ENCODE peak calls at places on chromosomes 16 and 17, in four cellular contexts. One of them, this sample, is unnamed.

GRCh38 chr16:78684040-78684611 is 584.7 kb downstream of the WWOX start:
- DNase-seq in DMS 273 treated with DMSO at 0.1 percent for 48 hours: no peak
- DNase-seq in epithelial cell of prostate: peak
- DNase-seq in lower lobe of right lung: no peak
- DNase-seq in this sample: peak

GRCh38 chr17:30104575-30105339 is 11.9 kb upstream of the NSRP1 start:
- DNase-seq in epithelial cell of prostate: no peak
- DNase-seq in lower lobe of right lung: peak
- DNase-seq in DMS 273 treated with DMSO at 0.1 percent for 48 hours: peak
- DNase-seq in this sample: peak

GRCh38 chr17:83106036-83106577 is 26.7 kb downstream of the METRNL start:
- DNase-seq in lower lobe of right lung: no peak
- DNase-seq in DMS 273 treated with DMSO at 0.1 percent for 48 hours: no peak
- DNase-seq in epithelial cell of prostate: no peak
- DNase-seq in this sample: no peak

GRCh38 chr17:34423978-34424813 is 61.2 kb upstream of the CCL1 start:
- DNase-seq in epithelial cell of prostate: no peak
- DNase-seq in DMS 273 treated with DMSO at 0.1 percent for 48 hours: no peak
- DNase-seq in lower lobe of right lung: no peak
- DNase-seq in this sample: no peak

GRCh38 chr17:6512552-6512951 is 43.8 kb downstream of the PITPNM3 start:
- DNase-seq in lower lobe of right lung: no peak
- DNase-seq in DMS 273 treated with DMSO at 0.1 percent for 48 hours: no peak
- DNase-seq in epithelial cell of prostate: no peak
- DNase-seq in this sample: no peak

GRCh38 chr17:9233271-9233599 is 211.9 kb downstream of the NTN1 start:
- DNase-seq in DMS 273 treated with DMSO at 0.1 percent for 48 hours: no peak
- DNase-seq in lower lobe of right lung: peak
- DNase-seq in epithelial cell of prostate: no peak
- DNase-seq in this sample: no peak

GRCh38 chr17:73284906-73285602 is 23.4 kb upstream of the CPSF4L start:
- DNase-seq in lower lobe of right lung: no peak
- DNase-seq in DMS 273 treated with DMSO at 0.1 percent for 48 hours: no peak
- DNase-seq in epithelial cell of prostate: no peak
- DNase-seq in this sample: no peak

GRCh38 chr16:70508752-70509151 is 14.6 kb downstream of the COG4 start:
- DNase-seq in epithelial cell of prostate: no peak
- DNase-seq in DMS 273 treated with DMSO at 0.1 percent for 48 hours: no peak
- DNase-seq in lower lobe of right lung: no peak
- DNase-seq in this sample: no peak

GRCh38 chr16:84406006-84406963 is 37.9 kb downstream of the ATP2C2 start:
- DNase-seq in DMS 273 treated with DMSO at 0.1 percent for 48 hours: no peak
- DNase-seq in lower lobe of right lung: no peak
- DNase-seq in epithelial cell of prostate: no peak
- DNase-seq in this sample: no peak

GRCh38 chr17:76384987-76385891 is 830 bp downstream of the SPHK1 start:
- DNase-seq in lower lobe of right lung: no peak
- DNase-seq in epithelial cell of prostate: no peak
- DNase-seq in DMS 273 treated with DMSO at 0.1 percent for 48 hours: no peak
- DNase-seq in this sample: peak

GRCh38 chr16:88622125-88622524 is 16.2 kb upstream of the IL17C start:
- DNase-seq in DMS 273 treated with DMSO at 0.1 percent for 48 hours: no peak
- DNase-seq in epithelial cell of prostate: no peak
- DNase-seq in lower lobe of right lung: no peak
- DNase-seq in this sample: no peak

GRCh38 chr17:80855968-80856862 is 135.4 kb upstream of the CHMP6 start:
- DNase-seq in epithelial cell of prostate: peak
- DNase-seq in lower lobe of right lung: no peak
- DNase-seq in DMS 273 treated with DMSO at 0.1 percent for 48 hours: no peak
- DNase-seq in this sample: peak

GRCh38 chr16:11016993-11017392 is 72.6 kb downstream of the CLEC16A start:
- DNase-seq in lower lobe of right lung: peak
- DNase-seq in DMS 273 treated with DMSO at 0.1 percent for 48 hours: no peak
- DNase-seq in epithelial cell of prostate: peak
- DNase-seq in this sample: peak

GRCh38 chr17:30957741-30958140 is 13.1 kb upstream of the RNF135 start:
- DNase-seq in epithelial cell of prostate: no peak
- DNase-seq in lower lobe of right lung: no peak
- DNase-seq in DMS 273 treated with DMSO at 0.1 percent for 48 hours: no peak
- DNase-seq in this sample: no peak

GRCh38 chr16:71540-72341 is 690 bp downstream of the RHBDF1 start:
- DNase-seq in epithelial cell of prostate: no peak
- DNase-seq in lower lobe of right lung: peak
- DNase-seq in DMS 273 treated with DMSO at 0.1 percent for 48 hours: no peak
- DNase-seq in this sample: no peak

GRCh38 chr17:39605492-39606433 is 2.0 kb downstream of the NEUROD2 start:
- DNase-seq in epithelial cell of prostate: no peak
- DNase-seq in lower lobe of right lung: no peak
- DNase-seq in DMS 273 treated with DMSO at 0.1 percent for 48 hours: no peak
- DNase-seq in this sample: no peak

GRCh38 chr16:67741118-67741517 is 22.0 kb upstream of the GFOD2 start:
- DNase-seq in DMS 273 treated with DMSO at 0.1 percent for 48 hours: no peak
- DNase-seq in lower lobe of right lung: no peak
- DNase-seq in epithelial cell of prostate: no peak
- DNase-seq in this sample: no peak

GRCh38 chr16:75532142-75532765 is 3.7 kb downstream of the CHST5 start:
- DNase-seq in DMS 273 treated with DMSO at 0.1 percent for 48 hours: no peak
- DNase-seq in epithelial cell of prostate: no peak
- DNase-seq in lower lobe of right lung: no peak
- DNase-seq in this sample: no peak

GRCh38 chr16:57608462-57609113 is 19.8 kb upstream of the ADGRG1 start:
- DNase-seq in epithelial cell of prostate: no peak
- DNase-seq in DMS 273 treated with DMSO at 0.1 percent for 48 hours: no peak
- DNase-seq in lower lobe of right lung: no peak
- DNase-seq in this sample: peak

GRCh38 chr16:83940157-83940556 is 12.9 kb upstream of the OSGIN1 start:
- DNase-seq in DMS 273 treated with DMSO at 0.1 percent for 48 hours: no peak
- DNase-seq in lower lobe of right lung: no peak
- DNase-seq in epithelial cell of prostate: no peak
- DNase-seq in this sample: no peak

GRCh38 chr17:3964203-3965122 is at the start of gene ATP2A3:
- DNase-seq in epithelial cell of prostate: no peak
- DNase-seq in DMS 273 treated with DMSO at 0.1 percent for 48 hours: no peak
- DNase-seq in lower lobe of right lung: peak
- DNase-seq in this sample: no peak

GRCh38 chr16:74984194-74984669 is 691 bp downstream of the WDR59 start:
- DNase-seq in lower lobe of right lung: no peak
- DNase-seq in epithelial cell of prostate: no peak
- DNase-seq in DMS 273 treated with DMSO at 0.1 percent for 48 hours: no peak
- DNase-seq in this sample: no peak

GRCh38 chr17:8118769-8119574 is 658 bp upstream of the ALOXE3 start:
- DNase-seq in lower lobe of right lung: peak
- DNase-seq in DMS 273 treated with DMSO at 0.1 percent for 48 hours: peak
- DNase-seq in epithelial cell of prostate: no peak
- DNase-seq in this sample: peak

GRCh38 chr17:50423553-50424159 is 2.4 kb upstream of the ACSF2 start:
- DNase-seq in DMS 273 treated with DMSO at 0.1 percent for 48 hours: no peak
- DNase-seq in lower lobe of right lung: peak
- DNase-seq in epithelial cell of prostate: peak
- DNase-seq in this sample: no peak

GRCh38 chr16:72847187-72848044 is 200.5 kb downstream of the ZFHX3 start:
- DNase-seq in DMS 273 treated with DMSO at 0.1 percent for 48 hours: no peak
- DNase-seq in epithelial cell of prostate: no peak
- DNase-seq in lower lobe of right lung: no peak
- DNase-seq in this sample: no peak

GRCh38 chr16:70410736-70411135 is 28.2 kb downstream of the ST3GAL2 start:
- DNase-seq in lower lobe of right lung: no peak
- DNase-seq in DMS 273 treated with DMSO at 0.1 percent for 48 hours: no peak
- DNase-seq in epithelial cell of prostate: no peak
- DNase-seq in this sample: no peak

GRCh38 chr16:17470002-17470870 is 524 bp downstream of the XYLT1 start:
- DNase-seq in DMS 273 treated with DMSO at 0.1 percent for 48 hours: no peak
- DNase-seq in epithelial cell of prostate: no peak
- DNase-seq in lower lobe of right lung: no peak
- DNase-seq in this sample: peak

GRCh38 chr17:1399366-1399678 is 700 bp downstream of the YWHAE start:
- DNase-seq in lower lobe of right lung: peak
- DNase-seq in DMS 273 treated with DMSO at 0.1 percent for 48 hours: no peak
- DNase-seq in epithelial cell of prostate: no peak
- DNase-seq in this sample: peak

GRCh38 chr17:65772989-65773388 is 211.5 kb upstream of the AXIN2 start:
- DNase-seq in lower lobe of right lung: no peak
- DNase-seq in DMS 273 treated with DMSO at 0.1 percent for 48 hours: no peak
- DNase-seq in epithelial cell of prostate: no peak
- DNase-seq in this sample: no peak

GRCh38 chr16:23896832-23897821 is 61.3 kb downstream of the PRKCB start:
- DNase-seq in epithelial cell of prostate: no peak
- DNase-seq in lower lobe of right lung: no peak
- DNase-seq in DMS 273 treated with DMSO at 0.1 percent for 48 hours: no peak
- DNase-seq in this sample: no peak

GRCh38 chr16:30998852-30999761 is 11.3 kb downstream of the STX1B start:
- DNase-seq in epithelial cell of prostate: no peak
- DNase-seq in DMS 273 treated with DMSO at 0.1 percent for 48 hours: peak
- DNase-seq in lower lobe of right lung: no peak
- DNase-seq in this sample: no peak

GRCh38 chr17:73474370-73474988 is 162.7 kb upstream of the CDC42EP4 start:
- DNase-seq in epithelial cell of prostate: peak
- DNase-seq in DMS 273 treated with DMSO at 0.1 percent for 48 hours: peak
- DNase-seq in lower lobe of right lung: peak
- DNase-seq in this sample: peak

GRCh38 chr17:69503711-69504110 is 89.2 kb downstream of the MAP2K6 start:
- DNase-seq in epithelial cell of prostate: no peak
- DNase-seq in lower lobe of right lung: no peak
- DNase-seq in DMS 273 treated with DMSO at 0.1 percent for 48 hours: no peak
- DNase-seq in this sample: no peak

GRCh38 chr17:5019475-5019956 is 15.7 kb downstream of the SLC52A1 start:
- DNase-seq in epithelial cell of prostate: no peak
- DNase-seq in lower lobe of right lung: no peak
- DNase-seq in DMS 273 treated with DMSO at 0.1 percent for 48 hours: no peak
- DNase-seq in this sample: no peak

GRCh38 chr17:1039511-1040215 is 42.7 kb downstream of the TIMM22 start:
- DNase-seq in DMS 273 treated with DMSO at 0.1 percent for 48 hours: no peak
- DNase-seq in lower lobe of right lung: peak
- DNase-seq in epithelial cell of prostate: no peak
- DNase-seq in this sample: peak

GRCh38 chr16:75248536-75249380 is 2.7 kb downstream of the BCAR1 start:
- DNase-seq in epithelial cell of prostate: no peak
- DNase-seq in DMS 273 treated with DMSO at 0.1 percent for 48 hours: no peak
- DNase-seq in lower lobe of right lung: no peak
- DNase-seq in this sample: peak

GRCh38 chr16:88749358-88749757 is 35.7 kb downstream of the PIEZO1 start:
- DNase-seq in DMS 273 treated with DMSO at 0.1 percent for 48 hours: no peak
- DNase-seq in lower lobe of right lung: no peak
- DNase-seq in epithelial cell of prostate: no peak
- DNase-seq in this sample: no peak

This sample was measured in heart left ventricle.